ENCODE peak calls at places on chromosomes 12 and 14, in ten cellular contexts. D is PC-9; Z is WTC11; W is spleen; F is choroid plexus epithelial cell; H is kidney epithelial cell; E is mammary epithelial cell; C is CD4-positive, alpha-beta T cell; Y is HepG2; S is PC-3. N is an unnamed sample.

GRCh38 chr12:46667547-46667946 is 158.2 kb downstream of the SLC38A4 start:
- DNase-seq in Y (no peak), D (no peak), C (no peak), H (no peak), S (peak; percentile 59), F (peak; percentile 16), Z (no peak), W (no peak), E (peak; percentile 45), N (no peak)

GRCh38 chr12:115097406-115097805 is 413.4 kb upstream of the TBX3 start:
- DNase-seq in D (no peak), E (no peak), Y (no peak), C (no peak), S (no peak), Z (no peak), H (no peak), F (no peak), W (no peak), N (no peak)

GRCh38 chr14:55780156-55780946 is 200.3 kb downstream of the KTN1 start:
- DNase-seq in D (peak; percentile 91), S (peak; percentile 89), C (no peak), W (no peak), F (peak; percentile 96), Y (no peak), Z (no peak), H (peak; percentile 70), E (peak; percentile 67), N (no peak)

GRCh38 chr12:118185602-118186397 is 49.9 kb downstream of the PEBP1 start:
- DNase-seq in W (no peak), Y (no peak), E (peak; percentile 57), C (no peak), F (no peak), H (no peak), Z (no peak), D (no peak), S (no peak), N (no peak)

GRCh38 chr12:33427071-33427470 is 12.5 kb downstream of the SYT10 start:
- DNase-seq in W (no peak), F (no peak), E (peak; percentile 45), S (peak; percentile 45), Y (peak; percentile 18), H (no peak), Z (peak; percentile 19), C (no peak), D (no peak), N (no peak)

GRCh38 chr12:22276846-22277245 is 57.7 kb downstream of the ST8SIA1 start:
- DNase-seq in F (no peak), W (no peak), D (no peak), S (no peak), Y (no peak), C (no peak), E (no peak), Z (no peak), H (no peak), N (no peak)

GRCh38 chr12:124778411-124778810 is 85.3 kb downstream of the SCARB1 start:
- DNase-seq in F (no peak), C (no peak), W (no peak), S (no peak), Z (no peak), Y (no peak), E (no peak), H (no peak), D (no peak), N (no peak)

GRCh38 chr14:37480446-37481290 is 114.4 kb downstream of the FOXA1 start:
- DNase-seq in E (peak; percentile 2), D (no peak), W (no peak), F (no peak), Z (no peak), S (no peak), C (no peak), H (no peak), Y (peak; percentile 85), N (no peak)

GRCh38 chr14:105503296-105503640 is 12.2 kb downstream of the TEDC1 start:
- DNase-seq in D (peak; percentile 10), H (no peak), Z (no peak), S (no peak), E (no peak), Y (no peak), C (no peak), F (no peak), W (no peak), N (no peak)

GRCh38 chr14:24213866-24214652 is 771 bp upstream of the CHMP4A start:
- DNase-seq in Y (peak; percentile 42), E (no peak), C (no peak), W (no peak), D (no peak), Z (no peak), S (no peak), H (no peak), F (no peak), N (no peak)

GRCh38 chr14:24216345-24216699 is 456 bp upstream of the MDP1 start:
- DNase-seq in Z (no peak), W (no peak), E (no peak), C (no peak), D (no peak), F (no peak), Y (no peak), H (no peak), S (no peak), N (no peak)

GRCh38 chr14:24219080-24219479 is 3.2 kb upstream of the MDP1 start:
- DNase-seq in Z (no peak), C (no peak), E (no peak), S (no peak), F (no peak), H (no peak), D (no peak), W (no peak), Y (no peak), N (no peak)

GRCh38 chr14:24212924-24213865 is at the start of gene CHMP4A:
- DNase-seq in S (peak; percentile 97), Z (peak; percentile 97), D (peak; percentile 89), E (peak; percentile 97), C (peak; percentile 89), H (peak; percentile 96), W (peak; percentile 99), F (peak; percentile 99), Y (peak; percentile 100), N (peak; percentile 98)

GRCh38 chr14:24215495-24216344 is at the start of gene MDP1:
- DNase-seq in E (peak; percentile 83), H (peak; percentile 56), C (peak; percentile 83), Z (peak; percentile 85), F (peak; percentile 85), S (peak; percentile 93), W (peak; percentile 97), Y (peak; percentile 95), D (peak; percentile 74), N (peak; percentile 85)
- TF ChIP-seq CTCF in E (peak; percentile 60), H (peak; percentile 66), C (peak; percentile 67), Z (no peak), F (peak; percentile 46), S (peak; percentile 76), W (peak; percentile 69), Y (peak; percentile 100), D (no peak), N (peak; percentile 75)

DNA sequence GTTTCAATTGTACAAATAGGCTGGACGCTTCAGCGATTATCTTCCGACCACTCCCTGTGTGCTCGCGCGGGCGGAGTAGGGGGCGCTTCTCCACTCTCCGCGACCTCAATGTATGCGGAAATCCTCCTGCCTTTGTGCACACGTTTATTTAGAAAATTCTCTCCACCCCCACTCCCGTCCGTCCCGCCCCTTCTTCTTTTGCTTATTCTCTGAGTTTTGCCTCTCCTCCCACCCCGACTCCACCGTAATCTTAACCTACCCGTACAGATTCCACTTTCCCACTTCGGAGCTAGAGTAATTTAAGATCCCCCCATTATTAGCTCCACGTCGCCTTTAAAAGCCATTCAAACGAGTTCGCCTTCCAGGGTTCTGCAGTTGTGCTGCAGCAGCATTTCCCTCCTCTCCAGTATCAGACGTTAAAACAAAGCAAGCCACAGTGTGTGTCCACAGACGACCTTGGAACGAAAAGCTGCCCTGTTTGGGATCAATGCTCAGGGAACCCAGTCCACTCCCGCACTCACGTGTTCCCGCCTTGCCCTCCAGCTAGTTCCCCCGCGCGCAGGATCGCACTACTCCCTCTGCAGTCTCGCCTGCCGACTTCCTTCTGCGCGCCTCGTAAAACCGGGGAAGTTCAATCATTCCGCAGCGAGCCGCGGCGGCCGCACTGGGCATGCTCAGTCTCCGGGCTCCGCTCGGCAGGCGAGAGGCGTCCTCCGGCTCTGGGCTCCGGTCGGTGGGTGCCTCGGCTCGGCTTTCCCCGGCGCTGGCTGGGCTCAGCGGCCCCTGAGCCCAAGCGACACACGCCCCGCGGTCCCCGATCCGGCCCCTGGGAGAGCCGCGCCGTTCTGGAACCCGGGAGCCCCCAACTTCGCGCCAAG is at the start of gene ANO6:
- DNase-seq in H (no peak), S (peak; percentile 90), E (peak; percentile 88), C (peak; percentile 63), F (peak; percentile 89), Y (peak; percentile 85), Z (peak; percentile 84), W (peak; percentile 96), D (peak; percentile 80), N (peak; percentile 93)
- TF ChIP-seq CTCF in H (peak; percentile 45), S (peak; percentile 48), E (peak; percentile 38), C (peak; percentile 53), F (peak; percentile 51), Y (peak; percentile 72), Z (no peak), W (peak; percentile 14), D (peak; percentile 55), N (no peak)

GRCh38 chr14:71720978-71721624 is 211.1 kb upstream of the RGS6 start:
- DNase-seq in Z (peak; percentile 61), F (peak; percentile 94), Y (peak; percentile 53), C (no peak), H (peak; percentile 5), W (no peak), E (peak; percentile 86), S (peak; percentile 74), D (no peak), N (peak; percentile 59)

GRCh38 chr14:71721791-71722190 is 210.4 kb upstream of the RGS6 start:
- DNase-seq in Y (no peak), S (no peak), C (no peak), H (no peak), Z (no peak), F (no peak), E (no peak), D (no peak), W (no peak), N (no peak)

GRCh38 chr14:71726639-71727085 is 205.6 kb upstream of the RGS6 start:
- DNase-seq in D (no peak), W (no peak), S (no peak), F (no peak), C (no peak), E (no peak), H (no peak), Y (no peak), Z (no peak), N (no peak)

GRCh38 chr14:71725802-71726638 is 206.2 kb upstream of the RGS6 start:
- DNase-seq in Y (no peak), Z (no peak), D (no peak), W (no peak), C (no peak), F (peak; percentile 84), S (peak; percentile 34), E (peak; percentile 70), H (peak; percentile 28), N (no peak)

GRCh38 chr14:71722885-71723284 is 209.3 kb upstream of the RGS6 start:
- DNase-seq in S (no peak), E (no peak), C (no peak), Z (no peak), Y (no peak), F (no peak), H (no peak), W (no peak), D (no peak), N (peak; percentile 3)
- TF ChIP-seq CTCF in S (no peak), E (no peak), C (no peak), Z (no peak), Y (no peak), F (no peak), H (no peak), W (no peak), D (no peak), N (no peak)

GRCh38 chr12:31773223-31773750 is 44.5 kb upstream of the AMN1 start:
- DNase-seq in S (no peak), W (no peak), C (no peak), D (peak; percentile 74), Y (peak; percentile 88), Z (no peak), E (no peak), F (peak; percentile 61), H (no peak), N (peak; percentile 92)
- TF ChIP-seq CTCF in S (no peak), W (no peak), C (no peak), D (no peak), Y (no peak), Z (no peak), E (no peak), F (no peak), H (no peak), N (no peak)

N was measured in Caco-2.